ENCODE peak calls at places on chromosomes 1 and 21, in eight cellular contexts. R is RWPE1; V is SHP77; O is DMS79 treated with DMSO at 0.1 percent for 48 hours; P is memory B cell; D is stimulated activated CD8-positive, alpha-beta memory T cell treated with anti-CD3 and anti-CD28 coated beads, Interleukin-4, amount 100 ng/mL, for 1 hour; I is EL; H is astrocyte. T is an unnamed sample.

GRCh38 chr1:184684285-184685077 is 70.2 kb downstream of the EDEM3 start:
- DNase-seq in R (no peak), V (peak; percentile 69), O (peak; percentile 14), P (no peak), D (no peak), I (no peak), H (no peak), T (no peak)

GRCh38 chr1:44405804-44406743 is 1.0 kb downstream of the RNF220 start:
- DNase-seq in R (no peak), V (peak; percentile 11), O (no peak), P (peak; percentile 41), D (no peak), I (no peak), H (no peak), T (peak; percentile 56)

GRCh38 chr1:81410351-81410750 is 390.4 kb upstream of the ADGRL2 start:
- DNase-seq in R (no peak), V (no peak), O (no peak), P (no peak), D (no peak), I (no peak), H (no peak), T (no peak)

GRCh38 chr21:35811115-35811806 is 249.1 kb downstream of the SETD4 start:
- DNase-seq in R (no peak), V (no peak), O (no peak), P (no peak), D (no peak), I (no peak), H (no peak), T (no peak)

GRCh38 chr1:200021537-200022238 is 5.8 kb upstream of the NR5A2 start:
- DNase-seq in R (no peak), V (no peak), O (no peak), P (no peak), D (no peak), I (no peak), H (no peak), T (no peak)

GRCh38 chr1:228937851-228938247 is 202.6 kb downstream of the RHOU start:
- DNase-seq in R (no peak), V (no peak), O (no peak), P (no peak), D (no peak), I (no peak), H (no peak), T (no peak)

GRCh38 chr1:41015281-41015680 is 6.2 kb downstream of the SLFNL1 start:
- DNase-seq in R (no peak), V (no peak), O (no peak), P (no peak), D (no peak), I (no peak), H (no peak), T (no peak)

GRCh38 chr1:67019600-67020136 is 34.3 kb downstream of the SLC35D1 start:
- DNase-seq in R (no peak), V (no peak), O (no peak), P (no peak), D (no peak), I (peak; percentile 91), H (peak; percentile 99), T (no peak)

GRCh38 chr1:11730429-11730861 is 5.5 kb upstream of the AGTRAP start:
- DNase-seq in R (no peak), V (no peak), O (peak; percentile 38), P (no peak), D (no peak), I (peak; percentile 54), H (no peak), T (no peak)

T was measured in HuH-7.5.